ENCODE peak calls at places on chromosomes 11 and 22, in seven cellular contexts. Q is SK-N-SH, H is HCT116, W is K562, P is H1, O is HepG2, I is GM12878. V is an unnamed sample.
A peak's percentile ranks its signal among the peaks of the same experiment; 100 is the strongest.

GRCh38 chr11:118436639-118437045 is 350 bp downstream of the KMT2A start:
- DNase-seq in Q (no peak), H (no peak), W (peak; percentile 43), P (peak; percentile 49), O (no peak), I (no peak), V (no peak)

GRCh38 chr11:33723238-33723881 is 12.9 kb downstream of the CD59 start:
- DNase-seq in Q (no peak), H (peak; percentile 72), W (peak; percentile 80), P (no peak), O (no peak), I (no peak), V (no peak)

GRCh38 chr11:109222730-109223129 is 199.3 kb upstream of the C11orf87 start:
- DNase-seq in Q (no peak), H (no peak), W (no peak), P (no peak), O (no peak), I (no peak), V (no peak)

GRCh38 chr22:42949159-42949558 is 65.8 kb downstream of the PACSIN2 start:
- DNase-seq in Q (no peak), H (no peak), W (no peak), P (no peak), O (no peak), I (no peak), V (no peak)

GRCh38 chr11:43579171-43579918 is 101.2 kb upstream of the HSD17B12 start:
- DNase-seq in Q (peak; percentile 78), H (no peak), W (peak; percentile 57), P (peak; percentile 86), O (no peak), I (no peak), V (no peak)

GRCh38 chr22:49240016-49240380 is 587.7 kb downstream of the BRD1 start:
- DNase-seq in Q (no peak), H (no peak), W (no peak), P (no peak), O (no peak), I (no peak), V (no peak)

GRCh38 chr11:12599408-12600143 is 74.6 kb upstream of the TEAD1 start:
- DNase-seq in Q (no peak), H (peak; percentile 40), W (peak; percentile 80), P (peak; percentile 89), O (peak; percentile 91), I (peak; percentile 2), V (no peak)

GRCh38 chr11:120651836-120652235 is 140.3 kb downstream of the GRIK4 start:
- DNase-seq in Q (no peak), H (no peak), W (no peak), P (no peak), O (no peak), I (no peak), V (no peak)

GRCh38 chr22:38935023-38935422 is 22.4 kb upstream of the APOBEC3A start:
- DNase-seq in Q (no peak), H (no peak), W (no peak), P (no peak), O (no peak), I (no peak), V (no peak)

GRCh38 chr11:43927070-43927469 is 15.4 kb upstream of the C11orf96 start:
- DNase-seq in Q (no peak), H (no peak), W (no peak), P (no peak), O (no peak), I (no peak), V (no peak)

GRCh38 chr22:47783433-47784366 is 1021.2 kb downstream of the TBC1D22A start:
- DNase-seq in Q (no peak), H (no peak), W (no peak), P (peak; percentile 81), O (no peak), I (no peak), V (no peak)

GRCh38 chr22:37259540-37260029 is 15.5 kb upstream of the RAC2 start:
- DNase-seq in Q (peak; percentile 58), H (peak; percentile 54), W (peak; percentile 68), P (peak; percentile 67), O (no peak), I (no peak), V (no peak)

GRCh38 chr11:39807904-39808303 is 1651.5 kb downstream of the LRRC4C start:
- DNase-seq in Q (no peak), H (no peak), W (no peak), P (no peak), O (no peak), I (no peak), V (no peak)

GRCh38 chr22:33803883-33804282 is 116.4 kb downstream of the LARGE1 start:
- DNase-seq in Q (no peak), H (no peak), W (no peak), P (no peak), O (no peak), I (no peak), V (no peak)

GRCh38 chr11:1890856-1891830 is 552 bp downstream of the PRR33 start:
- DNase-seq in Q (peak; percentile 41), H (no peak), W (no peak), P (no peak), O (no peak), I (no peak), V (no peak)

GRCh38 chr11:60847281-60847680 is 5.4 kb downstream of the CCDC86 start:
- DNase-seq in Q (no peak), H (no peak), W (no peak), P (no peak), O (no peak), I (no peak), V (no peak)
- H3K27ac ChIP-seq in Q (no peak overlapping the region), H (no peak overlapping the region), W (no peak overlapping the region), P (no peak overlapping the region), O (no peak overlapping the region), I (no peak overlapping the region), V (no peak overlapping the region)

DNA sequence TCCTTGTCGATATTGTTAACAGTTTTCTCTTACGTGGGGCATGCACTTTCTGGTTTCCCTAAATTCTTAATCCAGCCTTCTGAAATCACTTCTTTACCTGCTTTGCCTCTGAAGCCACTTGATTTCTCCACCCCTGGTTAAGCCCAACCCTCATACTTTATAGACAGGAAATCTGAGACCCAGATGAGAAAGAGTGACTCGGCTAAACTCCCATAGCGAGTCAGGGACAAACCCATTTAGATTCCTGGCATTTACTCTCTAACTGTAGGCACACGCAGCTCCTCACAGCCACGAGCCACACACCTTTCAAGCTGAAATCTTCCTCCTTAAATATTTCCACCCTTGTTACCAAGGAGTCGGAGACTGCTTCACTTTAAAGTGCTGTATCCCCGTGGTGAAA is 50.0 kb upstream of the GRK3 start:
- DNase-seq in Q (no peak), H (no peak), W (no peak), P (no peak), O (no peak), I (no peak), V (no peak)
- TF ChIP-seq SIN3A in Q (no peak), H (no peak), W (no peak), P (no peak), O (no peak), I (no peak), V (no peak)

DNA sequence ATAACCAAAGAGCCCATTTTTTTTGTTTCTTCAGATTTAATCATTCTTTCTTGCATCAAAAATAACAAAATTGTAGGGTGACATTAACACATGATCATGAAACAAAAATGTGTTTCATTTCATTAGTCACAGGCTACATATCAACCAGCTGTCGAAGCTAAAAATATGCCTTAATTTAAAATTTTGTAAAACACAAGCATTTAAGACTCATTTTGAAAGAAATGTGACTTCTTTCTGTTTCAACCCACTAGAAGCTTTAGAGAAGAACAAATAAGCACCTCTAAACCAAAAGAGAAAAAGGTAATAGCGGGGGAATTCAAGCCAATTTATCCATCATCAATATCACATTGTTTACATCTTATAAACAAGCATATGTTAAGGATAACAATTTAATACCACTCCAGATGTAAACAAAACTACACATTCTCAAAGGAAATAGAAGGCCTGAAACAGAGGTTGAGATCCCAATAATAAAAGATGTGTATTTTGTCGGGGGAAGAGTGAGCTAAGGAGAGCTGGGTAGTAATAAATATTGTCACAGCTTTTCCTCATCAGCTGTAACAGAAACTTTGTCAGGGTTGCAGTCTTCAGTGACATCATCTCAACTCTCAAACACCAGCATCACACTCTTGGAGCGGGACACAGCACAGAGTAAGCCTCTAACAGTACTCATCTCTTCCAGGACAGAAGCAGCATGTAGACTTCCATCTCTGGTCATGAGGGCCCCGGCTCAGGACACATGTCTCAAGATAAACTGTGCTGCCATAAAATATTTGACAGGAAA is 42.0 kb downstream of the ALG9 start:
- DNase-seq in Q (no peak), H (no peak), W (no peak), P (no peak), O (no peak), I (peak; percentile 19), V (no peak)
- H3K27ac ChIP-seq in Q (no peak overlapping the region), H (no peak overlapping the region), W (no peak overlapping the region), P (no peak overlapping the region), O (no peak overlapping the region), I (peak overlapping the region; percentile 74), V (no peak overlapping the region)

DNA sequence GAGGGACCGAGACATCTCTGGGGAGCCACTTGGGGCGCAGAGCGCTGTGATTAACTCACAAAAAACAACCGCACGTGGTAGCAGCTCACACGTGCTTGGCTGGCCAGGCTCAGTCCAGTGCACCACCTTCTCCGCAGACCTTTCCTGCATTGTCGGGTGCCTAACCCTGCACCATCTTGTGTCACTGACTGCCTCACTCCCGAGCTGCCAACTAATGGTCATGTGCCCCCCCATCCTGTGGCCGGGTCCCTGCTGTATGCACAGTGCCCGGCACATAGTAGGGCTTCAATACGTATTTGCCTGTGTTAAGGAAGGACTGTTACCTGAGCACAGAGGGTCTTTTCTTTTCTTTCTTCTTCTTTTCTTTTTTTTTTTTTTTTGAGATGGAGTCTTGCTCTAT is 71.9 kb downstream of the ARHGAP8 start:
- DNase-seq in Q (no peak), H (no peak), W (no peak), P (no peak), O (no peak), I (no peak), V (no peak)
- TF ChIP-seq SIN3A in Q (no peak), H (no peak), W (no peak), P (no peak), O (no peak), I (no peak), V (no peak)

DNA sequence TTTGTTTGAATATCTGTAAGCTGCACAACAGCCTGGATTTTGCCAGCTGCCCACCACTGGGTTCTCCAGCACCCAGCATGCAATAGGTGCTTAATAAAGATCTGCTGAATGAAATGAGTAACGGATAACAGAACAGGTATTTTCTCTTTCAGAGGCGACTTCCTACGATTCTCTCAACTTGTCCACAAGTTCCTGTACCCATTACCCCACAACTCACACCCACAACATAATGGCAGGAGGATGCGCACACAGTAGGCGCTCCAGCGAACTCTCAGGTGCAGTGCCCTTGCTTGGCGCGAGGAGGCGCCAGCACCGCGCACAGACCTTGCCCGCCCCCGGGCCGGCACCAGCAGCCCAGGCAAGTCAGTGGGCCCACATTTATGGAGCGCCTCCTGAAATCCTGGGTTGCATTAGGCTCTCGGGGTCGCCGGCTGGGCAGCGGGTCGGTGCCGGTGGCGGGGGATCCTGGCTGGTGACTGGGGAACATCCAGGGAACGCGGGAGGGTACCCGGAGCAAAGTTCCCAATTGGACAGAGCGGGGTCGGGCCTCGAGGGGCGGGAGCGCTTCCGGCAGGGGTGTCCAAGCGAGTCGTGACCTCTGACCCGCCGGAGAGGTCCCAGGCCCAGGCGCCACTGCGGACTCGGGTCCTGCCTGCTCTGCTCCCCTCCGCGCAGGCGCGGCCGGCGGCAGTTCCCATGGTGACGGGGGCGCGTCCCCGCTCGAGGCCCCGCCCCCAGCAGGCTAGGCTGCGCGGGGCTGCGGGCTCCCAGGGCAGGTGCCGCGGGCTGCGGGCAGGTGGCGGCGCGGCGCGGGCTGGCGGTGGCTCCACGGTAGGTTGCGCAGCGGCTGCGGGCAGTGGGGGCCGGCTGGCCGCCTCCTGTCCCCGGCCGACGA is at the start of gene KIAA1671:
- DNase-seq in Q (peak; percentile 99), H (peak; percentile 53), W (peak; percentile 73), P (peak; percentile 98), O (peak; percentile 86), I (no peak), V (no peak)
- H3K27ac ChIP-seq in Q (peak within 1 kb of the TSS; percentile 82), H (peak within 1 kb of the TSS; percentile 98), W (no peak within 1 kb of the TSS), P (peak within 1 kb of the TSS; percentile 89), O (peak within 1 kb of the TSS; percentile 90), I (no peak within 1 kb of the TSS), V (peak within 1 kb of the TSS; percentile 92)